ENCODE peak calls at places on chromosomes 3 and 15, in six cellular contexts. One of them, this sample, is unnamed.

GRCh38 chr3:25043181-25043580 is 384.9 kb upstream of the RARB start:
- DNase-seq in neural crest cell: no peak
- DNase-seq in HFFc6: no peak
- DNase-seq in endothelial cell: no peak
- DNase-seq in activated CD8-positive, alpha-beta T cell treated with anti-CD3 and anti-CD28 coated beads for 36 hours: no peak
- DNase-seq in GM10248: no peak
- DNase-seq in this sample: no peak

GRCh38 chr3:72152551-72153476 is 367.9 kb upstream of the PROK2 start:
- DNase-seq in neural crest cell: no peak
- DNase-seq in HFFc6: peak
- DNase-seq in endothelial cell: no peak
- DNase-seq in activated CD8-positive, alpha-beta T cell treated with anti-CD3 and anti-CD28 coated beads for 36 hours: no peak
- DNase-seq in GM10248: no peak
- DNase-seq in this sample: peak

GRCh38 chr3:172869356-172869755 is 118.8 kb downstream of the ECT2 start:
- DNase-seq in neural crest cell: no peak
- DNase-seq in HFFc6: no peak
- DNase-seq in endothelial cell: no peak
- DNase-seq in activated CD8-positive, alpha-beta T cell treated with anti-CD3 and anti-CD28 coated beads for 36 hours: no peak
- DNase-seq in GM10248: no peak
- DNase-seq in this sample: peak

GRCh38 chr3:151553873-151554272 is 93.0 kb upstream of the IGSF10 start:
- DNase-seq in neural crest cell: no peak
- DNase-seq in HFFc6: no peak
- DNase-seq in endothelial cell: no peak
- DNase-seq in activated CD8-positive, alpha-beta T cell treated with anti-CD3 and anti-CD28 coated beads for 36 hours: no peak
- DNase-seq in GM10248: no peak
- DNase-seq in this sample: no peak

GRCh38 chr3:10093678-10094077 is 14.4 kb downstream of the FANCD2OS start:
- DNase-seq in neural crest cell: no peak
- DNase-seq in HFFc6: no peak
- DNase-seq in endothelial cell: no peak
- DNase-seq in activated CD8-positive, alpha-beta T cell treated with anti-CD3 and anti-CD28 coated beads for 36 hours: no peak
- DNase-seq in GM10248: no peak
- DNase-seq in this sample: no peak

GRCh38 chr3:5304789-5305680 is 117.5 kb downstream of the EDEM1 start:
- DNase-seq in neural crest cell: peak
- DNase-seq in HFFc6: peak
- DNase-seq in endothelial cell: peak
- DNase-seq in activated CD8-positive, alpha-beta T cell treated with anti-CD3 and anti-CD28 coated beads for 36 hours: peak
- DNase-seq in GM10248: peak
- DNase-seq in this sample: peak

GRCh38 chr3:57805674-57806073 is 49.6 kb downstream of the SLMAP start:
- DNase-seq in neural crest cell: no peak
- DNase-seq in HFFc6: peak
- DNase-seq in endothelial cell: no peak
- DNase-seq in activated CD8-positive, alpha-beta T cell treated with anti-CD3 and anti-CD28 coated beads for 36 hours: no peak
- DNase-seq in GM10248: no peak
- DNase-seq in this sample: peak

GRCh38 chr15:44215594-44215993 is 20.5 kb upstream of the FRMD5 start:
- DNase-seq in neural crest cell: no peak
- DNase-seq in HFFc6: peak
- DNase-seq in endothelial cell: no peak
- DNase-seq in activated CD8-positive, alpha-beta T cell treated with anti-CD3 and anti-CD28 coated beads for 36 hours: no peak
- DNase-seq in GM10248: no peak
- DNase-seq in this sample: peak

GRCh38 chr3:174776123-174776522 is 83.0 kb upstream of the NAALADL2 start:
- DNase-seq in neural crest cell: no peak
- DNase-seq in HFFc6: peak
- DNase-seq in endothelial cell: no peak
- DNase-seq in activated CD8-positive, alpha-beta T cell treated with anti-CD3 and anti-CD28 coated beads for 36 hours: no peak
- DNase-seq in GM10248: no peak
- DNase-seq in this sample: no peak

GRCh38 chr15:63474810-63475316 is 29.5 kb upstream of the USP3 start:
- DNase-seq in neural crest cell: no peak
- DNase-seq in HFFc6: no peak
- DNase-seq in endothelial cell: no peak
- DNase-seq in activated CD8-positive, alpha-beta T cell treated with anti-CD3 and anti-CD28 coated beads for 36 hours: peak
- DNase-seq in GM10248: peak
- DNase-seq in this sample: no peak

GRCh38 chr15:39801641-39802309 is 19.1 kb upstream of the FSIP1 start:
- DNase-seq in neural crest cell: no peak
- DNase-seq in HFFc6: no peak
- DNase-seq in endothelial cell: peak
- DNase-seq in activated CD8-positive, alpha-beta T cell treated with anti-CD3 and anti-CD28 coated beads for 36 hours: peak
- DNase-seq in GM10248: peak
- DNase-seq in this sample: no peak

GRCh38 chr3:84967767-84968581 is 9.2 kb downstream of the CADM2 start:
- DNase-seq in neural crest cell: no peak
- DNase-seq in HFFc6: no peak
- DNase-seq in endothelial cell: no peak
- DNase-seq in activated CD8-positive, alpha-beta T cell treated with anti-CD3 and anti-CD28 coated beads for 36 hours: no peak
- DNase-seq in GM10248: no peak
- DNase-seq in this sample: no peak

GRCh38 chr15:77456746-77457618 is 36.3 kb downstream of the HMG20A start:
- DNase-seq in neural crest cell: no peak
- DNase-seq in HFFc6: no peak
- DNase-seq in endothelial cell: no peak
- DNase-seq in activated CD8-positive, alpha-beta T cell treated with anti-CD3 and anti-CD28 coated beads for 36 hours: no peak
- DNase-seq in GM10248: no peak
- DNase-seq in this sample: no peak

GRCh38 chr3:126036056-126036549 is 47.8 kb downstream of the SLC41A3 start:
- DNase-seq in neural crest cell: no peak
- DNase-seq in HFFc6: no peak
- DNase-seq in endothelial cell: no peak
- DNase-seq in activated CD8-positive, alpha-beta T cell treated with anti-CD3 and anti-CD28 coated beads for 36 hours: no peak
- DNase-seq in GM10248: no peak
- DNase-seq in this sample: no peak

GRCh38 chr15:73994912-73995622 is 551 bp downstream of the PML start:
- DNase-seq in neural crest cell: no peak
- DNase-seq in HFFc6: no peak
- DNase-seq in endothelial cell: no peak
- DNase-seq in activated CD8-positive, alpha-beta T cell treated with anti-CD3 and anti-CD28 coated beads for 36 hours: peak
- DNase-seq in GM10248: no peak
- DNase-seq in this sample: no peak

GRCh38 chr15:75152382-75153079 is 49.2 kb upstream of the C15orf39 start:
- DNase-seq in neural crest cell: no peak
- DNase-seq in HFFc6: no peak
- DNase-seq in endothelial cell: no peak
- DNase-seq in activated CD8-positive, alpha-beta T cell treated with anti-CD3 and anti-CD28 coated beads for 36 hours: no peak
- DNase-seq in GM10248: no peak
- DNase-seq in this sample: no peak

DNA sequence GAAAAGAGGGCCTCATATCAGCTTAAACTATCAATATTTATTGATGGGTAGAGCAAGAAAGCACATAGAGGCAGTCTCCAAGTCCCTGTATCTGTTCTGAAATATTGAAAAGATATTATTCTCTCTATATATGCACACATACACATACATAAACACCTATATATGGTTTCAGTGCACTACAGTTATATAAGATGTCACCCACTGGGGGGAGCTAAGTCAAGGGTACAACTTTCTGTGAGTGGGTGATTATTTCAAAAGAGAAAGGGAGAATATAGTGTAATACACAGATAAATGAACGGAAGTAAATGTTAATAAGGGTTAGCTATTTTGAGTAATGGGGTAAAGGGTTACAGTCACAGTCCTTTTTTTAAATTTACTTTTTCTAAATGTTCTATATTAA is 8.8 kb downstream of the SNTN start:
- DNase-seq in neural crest cell: no peak
- DNase-seq in HFFc6: no peak
- DNase-seq in endothelial cell: no peak
- DNase-seq in activated CD8-positive, alpha-beta T cell treated with anti-CD3 and anti-CD28 coated beads for 36 hours: no peak
- DNase-seq in GM10248: no peak
- DNase-seq in this sample: no peak
- TF ChIP-seq CTCF in neural crest cell: peak
- TF ChIP-seq CTCF in HFFc6: peak
- TF ChIP-seq CTCF in endothelial cell: no peak
- TF ChIP-seq CTCF in activated CD8-positive, alpha-beta T cell treated with anti-CD3 and anti-CD28 coated beads for 36 hours: no peak
- TF ChIP-seq CTCF in GM10248: no peak
- TF ChIP-seq CTCF in this sample: peak

GRCh38 chr3:138049157-138049919 is 39.4 kb downstream of the CLDN18 start:
- DNase-seq in neural crest cell: no peak
- DNase-seq in HFFc6: peak
- DNase-seq in endothelial cell: no peak
- DNase-seq in activated CD8-positive, alpha-beta T cell treated with anti-CD3 and anti-CD28 coated beads for 36 hours: no peak
- DNase-seq in GM10248: no peak
- DNase-seq in this sample: no peak
- TF ChIP-seq CTCF in neural crest cell: no peak
- TF ChIP-seq CTCF in HFFc6: peak
- TF ChIP-seq CTCF in endothelial cell: no peak
- TF ChIP-seq CTCF in activated CD8-positive, alpha-beta T cell treated with anti-CD3 and anti-CD28 coated beads for 36 hours: no peak
- TF ChIP-seq CTCF in GM10248: no peak
- TF ChIP-seq CTCF in this sample: no peak

DNA sequence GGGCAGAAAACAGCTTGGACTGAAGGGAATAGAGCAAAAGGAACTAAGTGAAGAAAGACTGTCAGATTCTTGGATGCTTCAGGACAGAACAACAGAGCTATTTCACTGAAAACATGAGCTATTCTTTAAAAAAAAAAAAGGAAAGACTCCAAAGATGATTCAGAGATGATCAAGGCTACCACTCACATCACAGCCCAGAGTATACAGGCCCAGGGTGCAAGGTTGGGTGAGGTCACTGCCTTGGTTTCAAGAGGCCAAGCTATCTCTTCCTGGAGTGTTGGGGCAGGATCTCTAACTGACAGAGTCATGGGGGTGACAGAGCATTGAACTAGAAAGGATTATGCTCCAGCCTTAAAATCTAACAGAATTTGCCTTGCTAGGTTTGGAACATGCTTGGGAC is 118.1 kb downstream of the AGBL1 start:
- DNase-seq in neural crest cell: no peak
- DNase-seq in HFFc6: no peak
- DNase-seq in endothelial cell: no peak
- DNase-seq in activated CD8-positive, alpha-beta T cell treated with anti-CD3 and anti-CD28 coated beads for 36 hours: no peak
- DNase-seq in GM10248: no peak
- DNase-seq in this sample: no peak
- TF ChIP-seq CTCF in neural crest cell: no peak
- TF ChIP-seq CTCF in HFFc6: no peak
- TF ChIP-seq CTCF in endothelial cell: no peak
- TF ChIP-seq CTCF in activated CD8-positive, alpha-beta T cell treated with anti-CD3 and anti-CD28 coated beads for 36 hours: no peak
- TF ChIP-seq CTCF in GM10248: no peak
- TF ChIP-seq CTCF in this sample: no peak

GRCh38 chr3:53694648-53695356 is 151.4 kb downstream of the CHDH start:
- DNase-seq in neural crest cell: no peak
- DNase-seq in HFFc6: no peak
- DNase-seq in endothelial cell: no peak
- DNase-seq in activated CD8-positive, alpha-beta T cell treated with anti-CD3 and anti-CD28 coated beads for 36 hours: no peak
- DNase-seq in GM10248: no peak
- DNase-seq in this sample: no peak

GRCh38 chr3:53694051-53694450 is 152.2 kb downstream of the CHDH start:
- DNase-seq in neural crest cell: no peak
- DNase-seq in HFFc6: no peak
- DNase-seq in endothelial cell: no peak
- DNase-seq in activated CD8-positive, alpha-beta T cell treated with anti-CD3 and anti-CD28 coated beads for 36 hours: no peak
- DNase-seq in GM10248: no peak
- DNase-seq in this sample: no peak

GRCh38 chr3:53700441-53700840 is 145.8 kb downstream of the CHDH start:
- DNase-seq in neural crest cell: no peak
- DNase-seq in HFFc6: no peak
- DNase-seq in endothelial cell: no peak
- DNase-seq in activated CD8-positive, alpha-beta T cell treated with anti-CD3 and anti-CD28 coated beads for 36 hours: no peak
- DNase-seq in GM10248: no peak
- DNase-seq in this sample: no peak

GRCh38 chr3:53693441-53693840 is 152.8 kb downstream of the CHDH start:
- DNase-seq in neural crest cell: no peak
- DNase-seq in HFFc6: no peak
- DNase-seq in endothelial cell: no peak
- DNase-seq in activated CD8-positive, alpha-beta T cell treated with anti-CD3 and anti-CD28 coated beads for 36 hours: no peak
- DNase-seq in GM10248: no peak
- DNase-seq in this sample: no peak

GRCh38 chr3:53696401-53697172 is 149.6 kb downstream of the CHDH start:
- DNase-seq in neural crest cell: no peak
- DNase-seq in HFFc6: no peak
- DNase-seq in endothelial cell: no peak
- DNase-seq in activated CD8-positive, alpha-beta T cell treated with anti-CD3 and anti-CD28 coated beads for 36 hours: no peak
- DNase-seq in GM10248: no peak
- DNase-seq in this sample: no peak
- TF ChIP-seq CTCF in neural crest cell: no peak
- TF ChIP-seq CTCF in HFFc6: no peak
- TF ChIP-seq CTCF in endothelial cell: no peak
- TF ChIP-seq CTCF in activated CD8-positive, alpha-beta T cell treated with anti-CD3 and anti-CD28 coated beads for 36 hours: no peak
- TF ChIP-seq CTCF in GM10248: no peak
- TF ChIP-seq CTCF in this sample: no peak

DNA sequence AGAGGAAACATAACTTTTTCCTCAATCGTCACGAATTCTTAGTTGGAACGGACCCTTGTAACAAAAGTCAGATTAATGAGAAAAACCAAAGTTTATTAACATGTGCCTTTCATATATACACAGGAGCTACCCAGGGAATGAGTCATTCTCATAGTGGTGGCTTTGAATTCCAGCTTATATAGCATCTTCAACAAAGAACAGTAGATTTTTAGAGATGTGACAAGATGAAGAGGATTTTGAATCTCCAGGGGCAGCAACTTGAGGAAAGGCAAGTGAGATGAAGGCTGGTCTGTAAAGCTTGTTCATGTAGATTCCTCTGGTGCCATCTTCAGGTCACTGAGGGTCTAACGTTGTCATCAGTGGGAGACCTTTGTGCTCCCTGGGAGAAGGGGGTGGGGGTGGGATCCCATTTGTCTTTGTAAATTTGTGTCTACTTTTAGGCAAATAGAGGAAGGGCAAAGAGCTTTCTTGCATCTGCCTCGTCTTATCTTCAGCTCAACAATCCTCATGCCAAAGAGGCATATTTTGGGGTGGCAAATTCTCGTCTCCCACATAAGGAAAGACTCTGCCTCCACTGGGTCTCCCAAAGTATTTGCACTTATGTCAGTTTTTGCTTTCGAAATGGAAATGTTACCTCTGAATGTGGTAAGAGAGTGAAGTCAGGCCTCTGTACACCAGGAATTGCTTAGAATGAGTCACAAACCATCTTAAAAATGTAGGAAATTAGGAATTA is 29.5 kb downstream of the CLEC3B start:
- DNase-seq in neural crest cell: no peak
- DNase-seq in HFFc6: peak
- DNase-seq in endothelial cell: peak
- DNase-seq in activated CD8-positive, alpha-beta T cell treated with anti-CD3 and anti-CD28 coated beads for 36 hours: peak
- DNase-seq in GM10248: peak
- DNase-seq in this sample: peak
- TF ChIP-seq CTCF in neural crest cell: peak
- TF ChIP-seq CTCF in HFFc6: peak
- TF ChIP-seq CTCF in endothelial cell: peak
- TF ChIP-seq CTCF in activated CD8-positive, alpha-beta T cell treated with anti-CD3 and anti-CD28 coated beads for 36 hours: peak
- TF ChIP-seq CTCF in GM10248: peak
- TF ChIP-seq CTCF in this sample: peak